ENCODE peak calls at places on chromosomes 7 and 10, in seven cellular contexts. One of them, this sample, is unnamed.

GRCh38 chr7:96088579-96088978 is 233.3 kb downstream of the SLC25A13 start:
- DNase-seq in NCI-H1694 treated with DMSO at 0.1 percent for 48 hours: no peak
- DNase-seq in amniotic stem cell: no peak
- DNase-seq in NCI-H1105: no peak
- DNase-seq in hypothalamus: no peak
- DNase-seq in astrocyte of the cerebellum: no peak
- DNase-seq in HL-60: no peak
- DNase-seq in this sample: no peak

GRCh38 chr7:25124485-25125136 is 449 bp downstream of the CYCS start:
- DNase-seq in NCI-H1694 treated with DMSO at 0.1 percent for 48 hours: no peak
- DNase-seq in amniotic stem cell: no peak
- DNase-seq in NCI-H1105: no peak
- DNase-seq in hypothalamus: no peak
- DNase-seq in astrocyte of the cerebellum: no peak
- DNase-seq in HL-60: peak; percentile 3
- DNase-seq in this sample: no peak

GRCh38 chr10:123203393-123204126 is 49.4 kb downstream of the BUB3 start:
- DNase-seq in NCI-H1694 treated with DMSO at 0.1 percent for 48 hours: no peak
- DNase-seq in amniotic stem cell: no peak
- DNase-seq in NCI-H1105: no peak
- DNase-seq in hypothalamus: no peak
- DNase-seq in astrocyte of the cerebellum: no peak
- DNase-seq in HL-60: no peak
- DNase-seq in this sample: no peak

GRCh38 chr7:115116773-115117715 is 195.2 kb downstream of the MDFIC start:
- DNase-seq in NCI-H1694 treated with DMSO at 0.1 percent for 48 hours: no peak
- DNase-seq in amniotic stem cell: no peak
- DNase-seq in NCI-H1105: no peak
- DNase-seq in hypothalamus: no peak
- DNase-seq in astrocyte of the cerebellum: no peak
- DNase-seq in HL-60: no peak
- DNase-seq in this sample: no peak

GRCh38 chr7:18212788-18213187 is 185.1 kb upstream of the PRPS1L1 start:
- DNase-seq in NCI-H1694 treated with DMSO at 0.1 percent for 48 hours: no peak
- DNase-seq in amniotic stem cell: peak; percentile 38
- DNase-seq in NCI-H1105: no peak
- DNase-seq in hypothalamus: no peak
- DNase-seq in astrocyte of the cerebellum: peak; percentile 4
- DNase-seq in HL-60: no peak
- DNase-seq in this sample: peak; percentile 62

GRCh38 chr7:137990251-137990901 is 11.5 kb downstream of the CREB3L2 start:
- DNase-seq in NCI-H1694 treated with DMSO at 0.1 percent for 48 hours: no peak
- DNase-seq in amniotic stem cell: peak; percentile 73
- DNase-seq in NCI-H1105: no peak
- DNase-seq in hypothalamus: no peak
- DNase-seq in astrocyte of the cerebellum: peak; percentile 78
- DNase-seq in HL-60: no peak
- DNase-seq in this sample: peak; percentile 89

GRCh38 chr10:132407243-132407746 is 10.3 kb downstream of the PWWP2B start:
- DNase-seq in NCI-H1694 treated with DMSO at 0.1 percent for 48 hours: no peak
- DNase-seq in amniotic stem cell: no peak
- DNase-seq in NCI-H1105: no peak
- DNase-seq in hypothalamus: no peak
- DNase-seq in astrocyte of the cerebellum: no peak
- DNase-seq in HL-60: no peak
- DNase-seq in this sample: no peak

GRCh38 chr10:118564652-118565051 is 30.8 kb downstream of the PRLHR start:
- DNase-seq in NCI-H1694 treated with DMSO at 0.1 percent for 48 hours: peak; percentile 10
- DNase-seq in amniotic stem cell: no peak
- DNase-seq in NCI-H1105: no peak
- DNase-seq in hypothalamus: no peak
- DNase-seq in astrocyte of the cerebellum: no peak
- DNase-seq in HL-60: peak; percentile 29
- DNase-seq in this sample: no peak

GRCh38 chr10:86940677-86941076 is 16.7 kb downstream of the MMRN2 start:
- DNase-seq in NCI-H1694 treated with DMSO at 0.1 percent for 48 hours: no peak
- DNase-seq in amniotic stem cell: no peak
- DNase-seq in NCI-H1105: no peak
- DNase-seq in hypothalamus: no peak
- DNase-seq in astrocyte of the cerebellum: no peak
- DNase-seq in HL-60: no peak
- DNase-seq in this sample: no peak

GRCh38 chr10:129418826-129419225 is 48.2 kb upstream of the MGMT start:
- DNase-seq in NCI-H1694 treated with DMSO at 0.1 percent for 48 hours: no peak
- DNase-seq in amniotic stem cell: no peak
- DNase-seq in NCI-H1105: no peak
- DNase-seq in hypothalamus: no peak
- DNase-seq in astrocyte of the cerebellum: no peak
- DNase-seq in HL-60: no peak
- DNase-seq in this sample: no peak

GRCh38 chr7:103705542-103705941 is 259.5 kb upstream of the SLC26A5 start:
- DNase-seq in NCI-H1694 treated with DMSO at 0.1 percent for 48 hours: no peak
- DNase-seq in amniotic stem cell: no peak
- DNase-seq in NCI-H1105: no peak
- DNase-seq in hypothalamus: no peak
- DNase-seq in astrocyte of the cerebellum: no peak
- DNase-seq in HL-60: no peak
- DNase-seq in this sample: no peak